ENCODE peak calls at places on chromosomes 5 and 9, in five cellular contexts. G is HTR-8/SVneo; V is stimulated activated CD4-positive, alpha-beta T cell treated with anti-CD3 and anti-CD28 coated beads, Interleukin-1b, Interleukin-23, amount 100 ng/mL, for 1 hour; T is activated naive CD4-positive, alpha-beta T cell treated with anti-CD3 and anti-CD28 coated beads, Interleukin-2, amount 10 ng/mL, durations not matched to agents 7 days and 5 days; N is cardiac fibroblast. R is an unnamed sample.

GRCh38 chr9:76403352-76403751 is 9.1 kb upstream of the RFK start:
- DNase-seq in N (peak; percentile 92), V (no peak), T (peak; percentile 31), G (no peak), R (peak; percentile 38)

GRCh38 chr5:118069452-118069851 is 918.9 kb downstream of the DTWD2 start:
- DNase-seq in N (no peak), V (no peak), G (no peak), T (no peak), R (no peak)

GRCh38 chr9:89418882-89419641 is 78.9 kb downstream of the SEMA4D start:
- DNase-seq in T (peak; percentile 83), G (no peak), N (no peak), V (no peak), R (no peak)

GRCh38 chr5:151523335-151523734 is 67.8 kb downstream of the FAT2 start:
- DNase-seq in G (peak; percentile 62), V (no peak), N (peak; percentile 69), T (peak; percentile 66), R (peak; percentile 24)

GRCh38 chr9:20304001-20304400 is 318.3 kb downstream of the MLLT3 start:
- DNase-seq in N (no peak), V (no peak), G (no peak), T (no peak), R (no peak)

GRCh38 chr9:133971121-133971951 is 20.8 kb downstream of the VAV2 start:
- DNase-seq in G (no peak), T (no peak), V (no peak), N (no peak), R (no peak)

GRCh38 chr5:149073217-149073616 is 10.4 kb upstream of the SH3TC2 start:
- DNase-seq in G (no peak), T (no peak), N (peak; percentile 40), V (no peak), R (no peak)

GRCh38 chr9:37417857-37418618 is 4.5 kb upstream of the GRHPR start:
- DNase-seq in T (no peak), G (no peak), N (no peak), V (no peak), R (no peak)

GRCh38 chr5:107713228-107713627 is 42.5 kb upstream of the EFNA5 start:
- DNase-seq in T (no peak), V (no peak), G (no peak), N (no peak), R (no peak)

GRCh38 chr5:109479260-109479860 is 69.6 kb upstream of the PJA2 start:
- DNase-seq in V (no peak), T (no peak), G (no peak), N (peak; percentile 54), R (no peak)

GRCh38 chr9:130854835-130855234 is 19.8 kb downstream of the ABL1 start:
- DNase-seq in V (no peak), N (no peak), G (no peak), T (no peak), R (no peak)